ENCODE peak calls at places on chromosome 4, in seven cellular contexts. K, D, Q, G, S, A and P are unnamed samples. For H3K4me1, the result is how much of the 10 kb centered on the place peaks cover.

GRCh38 chr4:139266583-139267257 is 13.3 kb downstream of the MGARP start:
- DNase-seq in G (peak), A (no peak), Q (peak), K (peak), D (peak), S (peak), P (no peak)

GRCh38 chr4:114782842-114783595 is 184.4 kb downstream of the UGT8 start:
- DNase-seq in Q (no peak), K (no peak), D (no peak), S (no peak), A (no peak), G (no peak), P (no peak)

GRCh38 chr4:87270825-87271224 is 50.4 kb upstream of the KLHL8 start:
- DNase-seq in D (no peak), A (peak), K (no peak), S (no peak), G (no peak), Q (no peak), P (no peak)

GRCh38 chr4:176539785-176540175 is 220.0 kb downstream of the SPCS3 start:
- DNase-seq in D (no peak), G (no peak), Q (no peak), K (peak), S (no peak), A (no peak), P (no peak)

GRCh38 chr4:41323706-41324105 is 67.0 kb downstream of the UCHL1 start:
- DNase-seq in Q (no peak), D (no peak), G (no peak), K (no peak), S (no peak), A (no peak), P (no peak)

GRCh38 chr4:58732973-58733372 is 1622.8 kb upstream of the IGFBP7 start:
- DNase-seq in A (no peak), D (no peak), G (no peak), S (no peak), K (no peak), Q (no peak), P (no peak)

GRCh38 chr4:70613893-70614572 is 14.5 kb upstream of the ENAM start:
- DNase-seq in G (no peak), Q (no peak), K (no peak), A (no peak), D (no peak), S (no peak), P (no peak)

GRCh38 chr4:132297346-132297745 is 851.7 kb upstream of the PCDH10 start:
- DNase-seq in G (no peak), A (no peak), S (no peak), D (no peak), Q (no peak), K (peak), P (no peak)

GRCh38 chr4:24659241-24659961 is 75.0 kb upstream of the DHX15 start:
- DNase-seq in Q (no peak), A (no peak), G (no peak), D (no peak), K (no peak), S (no peak), P (no peak)

GRCh38 chr4:85774000-85774399 is 299.1 kb downstream of the ARHGAP24 start:
- DNase-seq in K (no peak), D (no peak), A (no peak), S (no peak), G (no peak), Q (no peak), P (no peak)

GRCh38 chr4:182495111-182495510 is 251.9 kb downstream of the TENM3 start:
- DNase-seq in A (no peak), D (no peak), Q (no peak), S (no peak), K (no peak), G (no peak), P (no peak)

GRCh38 chr4:186839122-186840037 is 115.7 kb upstream of the FAT1 start:
- DNase-seq in S (no peak), G (no peak), K (peak), D (no peak), A (no peak), Q (peak), P (no peak)

GRCh38 chr4:187227907-187228699 is 504.4 kb upstream of the FAT1 start:
- DNase-seq in D (no peak), A (no peak), Q (no peak), K (peak), S (no peak), G (no peak), P (no peak)

GRCh38 chr4:69970071-69970470 is 4.5 kb upstream of the CSN2 start:
- DNase-seq in S (no peak), D (no peak), K (no peak), A (no peak), G (peak), Q (no peak), P (no peak)

GRCh38 chr4:98556451-98556850 is 102.0 kb downstream of the TSPAN5 start:
- DNase-seq in G (no peak), K (no peak), Q (no peak), S (no peak), D (no peak), A (no peak), P (no peak)

GRCh38 chr4:15673337-15673736 is 8.3 kb upstream of the FAM200B start:
- DNase-seq in G (no peak), K (no peak), S (no peak), A (no peak), Q (no peak), D (no peak), P (no peak)

GRCh38 chr4:15672096-15672495 is 9.5 kb upstream of the FAM200B start:
- DNase-seq in Q (no peak), D (no peak), K (no peak), A (no peak), S (no peak), G (no peak), P (no peak)

GRCh38 chr4:15668566-15669435 is 12.8 kb upstream of the FAM200B start:
- DNase-seq in K (no peak), D (no peak), A (no peak), G (no peak), Q (no peak), S (no peak), P (no peak)

GRCh38 chr4:15667006-15667405 is 11.8 kb upstream of the FBXL5 start:
- DNase-seq in A (no peak), D (no peak), Q (no peak), G (no peak), K (no peak), S (no peak), P (no peak)

GRCh38 chr4:15670576-15670975 is 11.1 kb upstream of the FAM200B start:
- DNase-seq in A (no peak), K (no peak), D (no peak), G (no peak), Q (no peak), S (no peak), P (no peak)
- H3K4me1 ChIP-seq in A (under half), K (under half), D (under half), G (under half), Q (under half), S (under half), P (under half)

GRCh38 chr4:826508-827208 is 729 bp upstream of the CPLX1 start:
- DNase-seq in K (no peak), G (no peak), A (peak), Q (peak), S (no peak), D (no peak), P (no peak)
- TF ChIP-seq CEBPB in K (no peak), G (no peak), A (no peak), Q (no peak), S (no peak), D (no peak), P (no peak)

GRCh38 chr4:8198906-8199593 is at the start of gene SH3TC1:
- DNase-seq in Q (peak), S (peak), A (no peak), D (peak), K (peak), G (peak), P (peak)
- TF ChIP-seq POLR2A in Q (no peak), S (no peak), A (no peak), D (no peak), K (no peak), G (peak), P (no peak)

GRCh38 chr4:80495847-80496246 is 160.3 kb downstream of the CFAP299 start:
- DNase-seq in K (no peak), Q (no peak), S (no peak), A (no peak), D (no peak), G (no peak), P (no peak)
- H3K4me1 ChIP-seq in K (under half), Q (under half), S (under half), A (under half), D (under half), G (under half), P (under half)

GRCh38 chr4:105495667-105496066 is 21.8 kb upstream of the PPA2 start:
- DNase-seq in D (no peak), G (no peak), Q (no peak), S (no peak), K (no peak), A (no peak), P (no peak)

GRCh38 chr4:105496899-105497298 is 23.0 kb upstream of the PPA2 start:
- DNase-seq in G (no peak), S (no peak), D (no peak), A (no peak), Q (no peak), K (no peak), P (no peak)
- TF ChIP-seq CEBPB in G (no peak), S (no peak), D (no peak), A (no peak), Q (no peak), K (no peak), P (no peak)

DNA sequence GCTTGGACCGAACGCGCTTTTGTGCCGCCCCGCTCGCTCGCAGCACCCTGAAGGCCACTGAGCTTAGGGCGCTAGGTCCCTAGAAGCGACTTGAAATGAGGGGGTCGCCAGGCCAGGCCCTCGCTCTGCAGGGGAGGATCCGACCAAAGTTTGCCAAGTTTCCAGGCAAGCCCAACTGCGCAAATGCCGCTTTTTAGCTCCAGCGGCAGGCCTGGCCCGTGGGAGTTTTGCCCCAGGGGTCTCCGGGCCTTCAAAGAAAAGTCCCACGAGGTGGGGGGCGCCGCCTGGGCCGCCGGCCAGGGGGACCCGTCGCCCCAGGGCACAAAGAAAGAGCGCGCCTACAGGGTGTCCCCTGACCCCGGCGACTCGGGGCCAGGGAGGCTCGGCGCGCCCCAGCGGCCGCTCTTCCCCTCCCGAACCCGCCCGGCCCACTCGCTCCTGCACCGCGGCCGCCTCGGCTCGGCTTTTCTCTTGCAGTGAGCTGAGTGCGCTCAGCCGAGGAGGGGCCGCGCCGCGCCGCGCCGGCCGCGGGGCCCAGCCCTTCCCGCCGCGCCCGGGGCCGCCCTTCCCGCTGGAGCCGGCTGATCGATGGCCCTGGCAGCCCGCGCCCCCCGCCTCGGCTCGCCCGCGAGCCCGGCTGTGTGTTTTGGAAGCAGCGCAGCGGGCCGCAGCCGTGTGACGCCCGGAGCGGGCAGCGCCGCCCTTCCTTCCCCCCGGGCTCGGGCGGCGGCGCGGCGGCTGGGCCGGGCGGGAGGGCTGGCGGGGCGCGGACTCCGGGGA is 788 bp upstream of the KLF3 start:
- DNase-seq in D (peak), S (no peak), K (no peak), Q (no peak), A (peak), G (no peak), P (no peak)
- TF ChIP-seq POLR2A in D (peak), S (peak), K (no peak), Q (peak), A (no peak), G (peak), P (no peak)

GRCh38 chr4:184641022-184641421 is 8.2 kb downstream of the CASP3 start:
- DNase-seq in S (peak), A (no peak), Q (no peak), D (no peak), G (no peak), K (no peak), P (no peak)
- H3K4me1 ChIP-seq in S (under half), A (under half), Q (under half), D (under half), G (under half), K (under half), P (under half)